ENCODE peak calls at places on chromosome 7, in six cellular contexts. A, W, V, N, G and Y are unnamed samples.

GRCh38 chr7:98078197-98078870 is 28.3 kb upstream of the LMTK2 start:
- DNase-seq in A (no peak), V (no peak), N (no peak), G (no peak), W (no peak), Y (no peak)

GRCh38 chr7:135888740-135889139 is 88.4 kb downstream of the MTPN start:
- DNase-seq in G (no peak), A (no peak), W (no peak), V (no peak), N (no peak), Y (no peak)

GRCh38 chr7:137882261-137882668 is 35.5 kb upstream of the DGKI start:
- DNase-seq in W (no peak), N (no peak), A (peak), V (peak), G (peak), Y (peak)

GRCh38 chr7:17371656-17372524 is 73.4 kb downstream of the AHR start:
- DNase-seq in W (no peak), N (peak), V (peak), G (peak), A (peak), Y (peak)

GRCh38 chr7:1698221-1698620 is 28.1 kb downstream of the ELFN1 start:
- DNase-seq in A (no peak), W (no peak), N (no peak), G (no peak), V (no peak), Y (no peak)

GRCh38 chr7:47771301-47771989 is 176.8 kb downstream of the PKD1L1 start:
- DNase-seq in W (no peak), N (no peak), V (no peak), A (no peak), G (no peak), Y (no peak)

GRCh38 chr7:48389977-48390376 is 218.7 kb downstream of the ABCA13 start:
- DNase-seq in V (peak), G (peak), A (no peak), N (peak), W (no peak), Y (peak)

GRCh38 chr7:29345590-29345989 is 151.0 kb downstream of the CHN2 start:
- DNase-seq in V (peak), G (no peak), W (peak), N (peak), A (no peak), Y (peak)

GRCh38 chr7:132193898-132194297 is 382.4 kb downstream of the PLXNA4 start:
- DNase-seq in V (no peak), W (no peak), G (no peak), N (no peak), A (no peak), Y (no peak)

GRCh38 chr7:116231543-116232401 is 21.4 kb downstream of the TES start:
- DNase-seq in G (no peak), N (peak), V (no peak), A (no peak), W (no peak), Y (no peak)

GRCh38 chr7:98418271-98418635 is 17.4 kb upstream of the BAIAP2L1 start:
- DNase-seq in V (no peak), G (no peak), A (no peak), W (no peak), N (no peak), Y (no peak)

GRCh38 chr7:64307254-64308018 is 6.3 kb upstream of the ZNF736 start:
- DNase-seq in W (peak), A (peak), V (peak), N (no peak), G (peak), Y (peak)

GRCh38 chr7:3981281-3981680 is 680.2 kb downstream of the SDK1 start:
- DNase-seq in W (no peak), G (no peak), N (no peak), A (no peak), V (no peak), Y (no peak)

GRCh38 chr7:575425-576366 is 56.0 kb upstream of the PDGFA start:
- DNase-seq in A (no peak), V (no peak), W (no peak), G (no peak), N (no peak), Y (no peak)

GRCh38 chr7:100884741-100885439 is 4.6 kb downstream of the UFSP1 start:
- DNase-seq in W (peak), G (no peak), A (no peak), N (no peak), V (no peak), Y (no peak)

GRCh38 chr7:29346574-29346973 is 152.0 kb downstream of the CHN2 start:
- DNase-seq in N (no peak), A (no peak), V (no peak), W (no peak), G (no peak), Y (no peak)

GRCh38 chr7:1136841-1137516 is 23.0 kb downstream of the ZFAND2A start:
- DNase-seq in V (no peak), N (no peak), G (no peak), A (no peak), W (no peak), Y (no peak)

GRCh38 chr7:11221931-11222330 is 248.3 kb downstream of the PHF14 start:
- DNase-seq in G (no peak), N (no peak), V (no peak), A (no peak), W (no peak), Y (no peak)

GRCh38 chr7:46072722-46073121 is 151.7 kb upstream of the IGFBP3 start:
- DNase-seq in G (no peak), W (no peak), A (no peak), N (no peak), V (no peak), Y (no peak)

GRCh38 chr7:14835399-14835798 is 67.2 kb downstream of the DGKB start:
- DNase-seq in G (no peak), N (no peak), W (no peak), V (no peak), A (no peak), Y (no peak)

GRCh38 chr7:103336781-103337180 is 7.8 kb downstream of the DNAJC2 start:
- DNase-seq in N (no peak), G (no peak), V (no peak), A (no peak), W (no peak), Y (no peak)

GRCh38 chr7:26356266-26356665 is 64.6 kb downstream of the SNX10 start:
- DNase-seq in G (no peak), W (no peak), A (no peak), V (no peak), N (no peak), Y (no peak)

GRCh38 chr7:25282194-25282593 is 53.9 kb upstream of the NPVF start:
- DNase-seq in G (no peak), N (peak), V (no peak), W (no peak), A (no peak), Y (no peak)

GRCh38 chr7:117034851-117035462 is 81.7 kb downstream of the ST7 start:
- DNase-seq in N (no peak), V (no peak), G (peak), A (no peak), W (no peak), Y (no peak)

GRCh38 chr7:88368686-88369085 is 62.0 kb upstream of the STEAP4 start:
- DNase-seq in N (no peak), W (no peak), A (no peak), G (no peak), V (no peak), Y (no peak)

GRCh38 chr7:52283399-52283798 is 752.0 kb upstream of the POM121L12 start:
- DNase-seq in G (no peak), A (no peak), N (no peak), W (no peak), V (no peak), Y (no peak)

GRCh38 chr7:47278043-47278442 is 303.9 kb downstream of the TNS3 start:
- DNase-seq in A (no peak), W (no peak), V (no peak), G (no peak), N (no peak), Y (no peak)

GRCh38 chr7:100623951-100624824 is 11.8 kb downstream of the MOSPD3 start:
- DNase-seq in G (no peak), V (no peak), W (no peak), N (no peak), A (no peak), Y (no peak)

GRCh38 chr7:92589056-92589455 is 1.1 kb downstream of the FAM133B start:
- DNase-seq in W (no peak), V (peak), N (no peak), A (no peak), G (no peak), Y (no peak)

GRCh38 chr7:49805686-49806085 is 32.2 kb downstream of the VWC2 start:
- DNase-seq in N (no peak), A (no peak), W (no peak), G (no peak), V (no peak), Y (no peak)

GRCh38 chr7:1856161-1856965 is 186.3 kb downstream of the ELFN1 start:
- DNase-seq in V (no peak), W (peak), N (no peak), G (no peak), A (no peak), Y (no peak)

GRCh38 chr7:105906690-105907089 is 30.3 kb upstream of the ATXN7L1 start:
- DNase-seq in N (no peak), V (no peak), A (no peak), G (no peak), W (no peak), Y (no peak)

GRCh38 chr7:116591202-116592040 is 66.6 kb downstream of the CAV1 start:
- DNase-seq in V (peak), A (no peak), G (no peak), W (no peak), N (peak), Y (no peak)

GRCh38 chr7:137606061-137606674 is 240.6 kb downstream of the DGKI start:
- DNase-seq in G (peak), A (peak), N (peak), V (no peak), W (no peak), Y (no peak)

GRCh38 chr7:141074162-141074989 is 512 bp downstream of the TMEM178B start:
- DNase-seq in A (no peak), V (no peak), N (peak), W (no peak), G (no peak), Y (peak)

GRCh38 chr7:41731486-41732278 is 28.8 kb upstream of the INHBA start:
- DNase-seq in V (no peak), A (no peak), W (no peak), G (no peak), N (no peak), Y (no peak)

GRCh38 chr7:154918741-154919140 is 84.2 kb downstream of the PAXIP1 start:
- DNase-seq in V (no peak), W (no peak), N (no peak), G (no peak), A (no peak), Y (no peak)

GRCh38 chr7:135270577-135271254 is 37.1 kb downstream of the STRA8 start:
- DNase-seq in A (no peak), G (no peak), W (no peak), V (no peak), N (no peak), Y (no peak)

GRCh38 chr7:98372993-98373392 is 27.9 kb downstream of the BAIAP2L1 start:
- DNase-seq in A (no peak), N (no peak), V (peak), G (no peak), W (no peak), Y (no peak)

GRCh38 chr7:12436896-12437535 is 33.4 kb upstream of the VWDE start:
- DNase-seq in V (no peak), A (no peak), N (peak), G (no peak), W (no peak), Y (peak)
- TF ChIP-seq CTCF in V (no peak), A (no peak), N (peak), G (peak), W (no peak), Y (no peak)

GRCh38 chr7:73354196-73354595 is 26.2 kb downstream of the FKBP6 start:
- DNase-seq in G (no peak), W (no peak), A (no peak), N (no peak), V (no peak), Y (no peak)

GRCh38 chr7:73353243-73353642 is 25.3 kb downstream of the FKBP6 start:
- DNase-seq in V (no peak), G (no peak), A (no peak), W (no peak), N (no peak), Y (no peak)

GRCh38 chr7:73354787-73355186 is 26.8 kb downstream of the FKBP6 start:
- DNase-seq in V (no peak), W (no peak), N (no peak), G (no peak), A (no peak), Y (no peak)

GRCh38 chr7:73351447-73352167 is 23.6 kb downstream of the FKBP6 start:
- DNase-seq in G (no peak), A (no peak), W (no peak), V (no peak), N (no peak), Y (no peak)

GRCh38 chr7:73352784-73353183 is 24.8 kb downstream of the FKBP6 start:
- DNase-seq in G (no peak), V (no peak), W (no peak), A (no peak), N (no peak), Y (no peak)
- TF ChIP-seq CTCF in G (no peak), V (no peak), W (no peak), A (no peak), N (no peak), Y (no peak)

GRCh38 chr7:111758332-111758731 is 196.0 kb upstream of the IMMP2L start:
- DNase-seq in N (peak), G (no peak), W (no peak), V (no peak), A (no peak), Y (no peak)

GRCh38 chr7:111760043-111760442 is 197.8 kb upstream of the IMMP2L start:
- DNase-seq in N (no peak), G (no peak), V (no peak), A (no peak), W (no peak), Y (no peak)

GRCh38 chr7:111765936-111766643 is 203.8 kb upstream of the IMMP2L start:
- DNase-seq in V (no peak), G (no peak), W (no peak), A (no peak), N (no peak), Y (no peak)

GRCh38 chr7:111762799-111763198 is 200.5 kb upstream of the IMMP2L start:
- DNase-seq in V (no peak), A (no peak), N (no peak), W (no peak), G (no peak), Y (no peak)

DNA sequence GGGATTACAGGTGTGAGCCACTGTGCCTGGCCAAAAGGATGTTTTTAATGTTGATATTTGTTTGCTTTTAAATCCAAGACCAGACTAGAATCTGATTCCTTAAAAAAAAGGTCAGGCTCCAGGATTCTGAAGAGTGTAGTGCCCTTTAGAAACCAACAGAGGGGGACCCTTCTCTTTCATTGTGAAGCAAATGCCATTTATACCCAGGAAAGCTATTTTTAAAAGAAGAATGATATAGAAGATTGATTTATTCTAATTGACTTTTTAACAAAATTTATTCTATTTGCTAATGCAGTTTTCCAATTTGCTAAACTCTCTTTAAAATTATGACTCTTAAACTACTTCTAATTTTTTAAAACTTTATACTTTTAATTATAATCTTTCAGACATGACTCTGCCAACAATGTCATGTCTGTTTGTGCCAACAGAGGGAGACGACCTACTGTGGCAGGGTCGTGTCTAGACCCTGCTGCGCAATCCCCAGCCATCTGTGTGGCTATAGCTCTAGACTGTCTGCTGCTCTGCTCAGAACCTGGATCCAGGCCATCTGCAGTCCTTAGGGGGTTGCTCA is 201.0 kb upstream of the IMMP2L start:
- DNase-seq in N (peak), W (no peak), A (no peak), G (peak), V (peak), Y (no peak)
- TF ChIP-seq CTCF in N (peak), W (peak), A (peak), G (peak), V (peak), Y (peak)

DNA sequence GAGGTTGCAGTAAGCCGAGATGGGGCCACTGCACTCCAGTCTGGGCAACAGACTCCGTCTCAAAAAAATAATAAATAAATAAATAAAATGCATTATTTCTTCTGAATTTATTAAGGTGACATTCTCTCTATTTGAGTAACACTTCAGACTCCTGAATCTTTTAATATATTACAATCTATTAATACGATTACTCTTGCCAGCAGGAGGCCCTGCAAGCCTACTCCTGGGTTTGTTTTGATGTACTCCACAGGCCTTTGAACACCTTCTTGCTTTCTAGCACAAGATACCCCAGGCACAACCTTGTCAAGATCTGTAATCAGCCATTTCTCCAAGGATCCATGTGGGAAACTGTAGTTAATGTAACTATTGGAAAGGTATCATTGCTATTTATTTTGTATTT is 63.5 kb downstream of the COBL start:
- DNase-seq in V (peak), N (no peak), G (no peak), W (no peak), A (no peak), Y (peak)
- TF ChIP-seq CTCF in V (no peak), N (peak), G (no peak), W (no peak), A (no peak), Y (no peak)

GRCh38 chr7:129640400-129640799 is 28.9 kb downstream of the NRF1 start:
- DNase-seq in G (no peak), W (no peak), V (no peak), N (no peak), A (no peak), Y (no peak)

GRCh38 chr7:129630341-129630740 is 18.8 kb downstream of the NRF1 start:
- DNase-seq in N (no peak), W (no peak), A (no peak), G (no peak), V (no peak), Y (no peak)

GRCh38 chr7:129634361-129635034 is 23.0 kb downstream of the NRF1 start:
- DNase-seq in A (no peak), V (no peak), G (no peak), N (no peak), W (no peak), Y (no peak)

GRCh38 chr7:129636641-129637040 is 25.1 kb downstream of the NRF1 start:
- DNase-seq in N (no peak), W (no peak), V (no peak), A (no peak), G (no peak), Y (no peak)

GRCh38 chr7:129635300-129636029 is 23.9 kb downstream of the NRF1 start:
- DNase-seq in N (peak), A (no peak), W (peak), G (peak), V (peak), Y (peak)
- TF ChIP-seq CTCF in N (peak), A (peak), W (peak), G (peak), V (peak), Y (peak)

GRCh38 chr7:150417863-150418262 is 32.6 kb upstream of the GIMAP8 start:
- DNase-seq in V (no peak), G (no peak), W (no peak), A (no peak), N (no peak), Y (no peak)
- TF ChIP-seq CTCF in V (no peak), G (no peak), W (no peak), A (no peak), N (no peak), Y (no peak)

DNA sequence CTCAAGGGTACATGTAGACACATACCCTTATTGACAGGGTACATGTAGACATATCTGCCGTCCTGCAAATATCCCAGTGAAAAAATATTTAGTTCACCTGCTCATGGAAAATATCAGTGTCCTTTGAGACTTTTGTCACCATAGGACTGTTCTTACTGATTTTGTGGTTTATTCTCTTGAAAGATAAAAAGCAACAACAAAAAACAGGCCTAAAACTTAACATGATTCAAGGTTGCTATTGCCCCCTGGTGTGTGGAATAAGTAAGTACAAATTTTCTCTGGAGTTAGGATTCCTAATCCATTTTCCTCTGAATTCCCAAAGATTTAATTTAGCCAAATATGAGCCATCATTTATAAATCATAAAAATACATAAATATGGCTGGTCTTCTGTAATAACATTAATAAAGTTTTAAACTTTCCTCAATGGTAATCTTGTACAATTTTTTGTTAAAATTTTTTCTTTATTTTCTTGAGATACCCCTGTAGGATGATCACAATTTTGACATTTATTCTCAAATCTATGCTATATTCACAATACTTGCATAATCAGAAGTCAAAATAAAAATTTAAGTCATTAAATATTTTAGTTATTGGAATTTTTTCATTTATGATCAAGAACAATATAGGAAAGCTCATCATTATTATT is 741.4 kb upstream of the POT1 start:
- DNase-seq in V (peak), W (no peak), A (no peak), G (no peak), N (peak), Y (no peak)
- TF ChIP-seq CTCF in V (peak), W (no peak), A (peak), G (no peak), N (peak), Y (peak)

GRCh38 chr7:23012797-23013714 is 874 bp downstream of the HYCC1 start:
- DNase-seq in A (no peak), W (no peak), G (no peak), N (peak), V (no peak), Y (peak)
- TF ChIP-seq CTCF in A (no peak), W (no peak), G (no peak), N (peak), V (peak), Y (no peak)